ENCODE peak calls at places on chromosomes 7 and 10, in nine cellular contexts. N, J, O, Y, K, X, W, T and Z are unnamed samples. For H3K27me3 and H3K4me1, the result is how much of the 10 kb centered on the place peaks cover.

GRCh38 chr7:40765633-40766032 is 630.8 kb downstream of the SUGCT start:
- DNase-seq in N (no peak), J (no peak), O (no peak), Y (no peak), K (no peak), X (peak), W (no peak), T (no peak), Z (no peak)

GRCh38 chr10:29150010-29150409 is 138.9 kb upstream of the LYZL1 start:
- DNase-seq in N (no peak), J (no peak), O (no peak), Y (peak), K (no peak), X (no peak), W (no peak), T (no peak), Z (no peak)

GRCh38 chr10:112562803-112563663 is 116.0 kb downstream of the VTI1A start:
- DNase-seq in N (peak), J (no peak), O (no peak), Y (no peak), K (peak), X (no peak), W (no peak), T (no peak), Z (no peak)

GRCh38 chr7:93920496-93921189 is 892 bp upstream of the GNG11 start:
- DNase-seq in N (no peak), J (no peak), O (no peak), Y (no peak), K (no peak), X (peak), W (no peak), T (no peak), Z (no peak)

GRCh38 chr7:166370-167060 is 25.9 kb upstream of the FAM20C start:
- DNase-seq in N (no peak), J (no peak), O (no peak), Y (peak), K (no peak), X (no peak), W (no peak), T (peak), Z (no peak)

GRCh38 chr10:97708976-97709745 is 4.4 kb upstream of the MARVELD1 start:
- DNase-seq in N (peak), J (peak), O (no peak), Y (peak), K (peak), X (peak), W (peak), T (peak), Z (peak)

GRCh38 chr7:100629117-100629711 is 12.1 kb downstream of the TFR2 start:
- DNase-seq in N (no peak), J (no peak), O (no peak), Y (no peak), K (no peak), X (peak), W (no peak), T (no peak), Z (no peak)

GRCh38 chr7:108973075-108973474 is 403.4 kb downstream of the DNAJB9 start:
- DNase-seq in N (no peak), J (no peak), O (no peak), Y (no peak), K (no peak), X (peak), W (no peak), T (no peak), Z (no peak)

GRCh38 chr7:92768501-92769360 is 67.6 kb downstream of the CDK6 start:
- DNase-seq in N (no peak), J (no peak), O (no peak), Y (no peak), K (no peak), X (peak), W (no peak), T (no peak), Z (no peak)

GRCh38 chr10:33734393-33735110 is 400.1 kb upstream of the NRP1 start:
- DNase-seq in N (no peak), J (no peak), O (no peak), Y (no peak), K (no peak), X (no peak), W (no peak), T (no peak), Z (no peak)

GRCh38 chr7:116515584-116515983 is 9.3 kb upstream of the CAV1 start:
- DNase-seq in N (no peak), J (no peak), O (no peak), Y (no peak), K (no peak), X (no peak), W (no peak), T (no peak), Z (no peak)

GRCh38 chr7:157027568-157028527 is 17.4 kb upstream of the MNX1 start:
- DNase-seq in N (no peak), J (no peak), O (no peak), Y (no peak), K (no peak), X (no peak), W (no peak), T (no peak), Z (no peak)

GRCh38 chr7:30635798-30636197 is 41.1 kb downstream of the GARS1 start:
- DNase-seq in N (no peak), J (no peak), O (no peak), Y (no peak), K (no peak), X (no peak), W (no peak), T (no peak), Z (no peak)

GRCh38 chr10:70575874-70576802 is 26.4 kb downstream of the PRF1 start:
- DNase-seq in N (peak), J (no peak), O (no peak), Y (peak), K (no peak), X (no peak), W (no peak), T (peak), Z (peak)

GRCh38 chr10:73847031-73847430 is 27.3 kb downstream of the CAMK2G start:
- DNase-seq in N (no peak), J (no peak), O (no peak), Y (no peak), K (no peak), X (no peak), W (no peak), T (no peak), Z (no peak)

GRCh38 chr10:58467931-58468635 is 44.6 kb upstream of the BICC1 start:
- DNase-seq in N (peak), J (no peak), O (no peak), Y (no peak), K (no peak), X (no peak), W (no peak), T (no peak), Z (no peak)

GRCh38 chr7:148772297-148773089 is 73.8 kb downstream of the CUL1 start:
- DNase-seq in N (no peak), J (no peak), O (peak), Y (no peak), K (no peak), X (no peak), W (no peak), T (no peak), Z (no peak)

GRCh38 chr7:24582171-24582570 is 8.9 kb downstream of the PALS2 start:
- DNase-seq in N (no peak), J (no peak), O (no peak), Y (no peak), K (no peak), X (no peak), W (no peak), T (no peak), Z (no peak)

GRCh38 chr7:80858141-80858903 is 60.5 kb downstream of the SEMA3C start:
- DNase-seq in N (peak), J (no peak), O (no peak), Y (no peak), K (no peak), X (no peak), W (no peak), T (no peak), Z (peak)

GRCh38 chr10:59578741-59579140 is 130.9 kb downstream of the SLC16A9 start:
- DNase-seq in N (no peak), J (no peak), O (no peak), Y (no peak), K (no peak), X (no peak), W (no peak), T (no peak), Z (no peak)

GRCh38 chr10:21497177-21497807 is 28.2 kb downstream of the SKIDA1 start:
- DNase-seq in N (peak), J (peak), O (no peak), Y (peak), K (no peak), X (peak), W (peak), T (peak), Z (peak)

GRCh38 chr7:16604054-16604453 is 41.5 kb downstream of the ANKMY2 start:
- DNase-seq in N (peak), J (no peak), O (no peak), Y (no peak), K (no peak), X (no peak), W (no peak), T (no peak), Z (no peak)

GRCh38 chr10:93752761-93753160 is 5.0 kb upstream of the LGI1 start:
- DNase-seq in N (no peak), J (no peak), O (peak), Y (no peak), K (no peak), X (no peak), W (no peak), T (no peak), Z (no peak)

GRCh38 chr7:11366118-11366517 is 392.4 kb downstream of the PHF14 start:
- DNase-seq in N (no peak), J (no peak), O (no peak), Y (no peak), K (no peak), X (no peak), W (no peak), T (no peak), Z (no peak)

GRCh38 chr7:131231381-131232220 is 96.1 kb upstream of the MKLN1 start:
- DNase-seq in N (no peak), J (peak), O (no peak), Y (no peak), K (no peak), X (no peak), W (peak), T (peak), Z (peak)

GRCh38 chr7:138387755-138388475 is 72.1 kb upstream of the TRIM24 start:
- DNase-seq in N (no peak), J (no peak), O (no peak), Y (no peak), K (no peak), X (no peak), W (no peak), T (no peak), Z (peak)

GRCh38 chr10:22278441-22278782 is 37.8 kb upstream of the COMMD3 start:
- DNase-seq in N (no peak), J (no peak), O (no peak), Y (no peak), K (no peak), X (peak), W (no peak), T (no peak), Z (no peak)

GRCh38 chr7:81333004-81333403 is 414.2 kb upstream of the SEMA3C start:
- DNase-seq in N (no peak), J (no peak), O (no peak), Y (no peak), K (no peak), X (no peak), W (no peak), T (no peak), Z (no peak)

GRCh38 chr7:47470567-47471357 is 111.1 kb downstream of the TNS3 start:
- DNase-seq in N (peak), J (no peak), O (no peak), Y (no peak), K (no peak), X (peak), W (no peak), T (peak), Z (peak)

GRCh38 chr7:44867073-44867990 is 18.0 kb downstream of the PURB start:
- DNase-seq in N (peak), J (no peak), O (peak), Y (no peak), K (no peak), X (no peak), W (no peak), T (no peak), Z (no peak)

GRCh38 chr10:5254488-5254887 is 57.9 kb downstream of the AKR1C4 start:
- DNase-seq in N (no peak), J (no peak), O (no peak), Y (no peak), K (no peak), X (no peak), W (no peak), T (no peak), Z (peak)

GRCh38 chr7:103432713-103433112 is 13.3 kb downstream of the SLC26A5 start:
- DNase-seq in N (no peak), J (no peak), O (no peak), Y (no peak), K (no peak), X (no peak), W (no peak), T (no peak), Z (no peak)

GRCh38 chr7:74097937-74098614 is 14.5 kb downstream of the LIMK1 start:
- DNase-seq in N (no peak), J (no peak), O (peak), Y (no peak), K (no peak), X (no peak), W (no peak), T (peak), Z (no peak)

GRCh38 chr7:105703207-105703930 is 122.1 kb upstream of the EFCAB10 start:
- DNase-seq in N (no peak), J (no peak), O (no peak), Y (no peak), K (no peak), X (no peak), W (no peak), T (no peak), Z (no peak)

DNA sequence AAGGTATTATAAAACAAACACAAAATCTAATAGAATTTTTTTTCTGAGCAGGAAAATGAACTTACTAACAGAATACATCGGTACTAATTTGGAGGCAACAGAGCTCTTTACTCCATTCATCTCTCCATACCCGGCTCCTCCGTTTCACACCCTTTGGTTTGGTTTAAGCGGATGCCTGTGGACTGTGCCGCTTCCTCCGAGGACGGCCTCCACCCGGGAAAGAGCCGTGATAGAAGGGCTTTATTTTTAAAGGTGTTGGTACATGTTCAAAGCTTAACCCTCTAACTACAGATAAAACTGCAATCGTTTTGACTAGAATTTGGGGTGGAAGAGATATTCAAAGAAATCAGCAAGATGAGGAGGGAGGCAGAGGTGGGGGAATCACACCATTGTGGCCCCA is 1.9 kb downstream of the VIPR2 start:
- DNase-seq in N (no peak), J (no peak), O (no peak), Y (no peak), K (no peak), X (no peak), W (no peak), T (no peak), Z (no peak)
- H3K27me3 ChIP-seq in N (under half), J (under half), O (under half), Y (half or more), K (under half), X (under half), W (under half), T (under half), Z (under half)

DNA sequence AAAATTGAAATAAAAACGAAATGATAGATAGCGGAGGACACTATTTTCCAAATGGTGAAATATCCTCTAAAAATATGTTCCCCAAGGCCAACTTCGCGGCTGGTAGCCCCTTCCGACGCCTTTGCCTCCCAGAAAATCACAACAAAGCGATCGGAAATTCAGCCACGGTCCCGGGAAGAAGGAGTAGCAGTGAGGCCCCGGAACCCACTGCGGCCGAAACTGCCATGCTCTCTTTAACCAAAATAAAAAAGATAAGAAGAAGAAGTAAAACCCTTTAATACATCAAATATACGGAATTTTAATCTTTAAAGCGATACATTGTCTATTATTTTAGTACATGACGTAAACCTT is 4.0 kb downstream of the ZNF503 start:
- DNase-seq in N (no peak), J (no peak), O (no peak), Y (no peak), K (peak), X (peak), W (no peak), T (no peak), Z (peak)
- H3K4me3 ChIP-seq in N (no peak), J (peak), O (peak), Y (peak), K (no peak), X (peak), W (no peak), T (peak), Z (no peak)

DNA sequence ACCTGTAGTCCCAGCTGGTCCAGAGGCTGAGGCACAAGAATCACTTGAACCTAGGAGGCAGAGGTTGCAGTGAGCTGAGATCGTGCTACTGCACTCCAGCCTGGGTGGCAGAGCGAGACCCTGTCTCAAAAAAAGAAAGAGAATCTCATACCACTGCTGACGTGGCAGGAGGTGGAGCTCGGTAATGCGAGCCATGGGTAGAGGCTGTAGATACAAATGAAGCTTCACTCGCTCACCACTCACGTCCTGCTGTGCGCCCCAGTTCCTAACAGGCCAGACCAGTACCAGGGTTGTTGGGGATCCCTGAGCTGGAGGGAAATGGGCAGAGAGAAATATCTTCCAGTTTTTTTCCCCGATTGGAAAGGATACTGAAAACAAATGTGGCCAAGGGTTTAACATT is 44.3 kb downstream of the PROSER2 start:
- DNase-seq in N (no peak), J (no peak), O (no peak), Y (no peak), K (no peak), X (peak), W (no peak), T (no peak), Z (no peak)
- H3K4me1 ChIP-seq in N (under half), J (under half), O (under half), Y (under half), K (under half), X (under half), W (under half), T (under half), Z (under half)

DNA sequence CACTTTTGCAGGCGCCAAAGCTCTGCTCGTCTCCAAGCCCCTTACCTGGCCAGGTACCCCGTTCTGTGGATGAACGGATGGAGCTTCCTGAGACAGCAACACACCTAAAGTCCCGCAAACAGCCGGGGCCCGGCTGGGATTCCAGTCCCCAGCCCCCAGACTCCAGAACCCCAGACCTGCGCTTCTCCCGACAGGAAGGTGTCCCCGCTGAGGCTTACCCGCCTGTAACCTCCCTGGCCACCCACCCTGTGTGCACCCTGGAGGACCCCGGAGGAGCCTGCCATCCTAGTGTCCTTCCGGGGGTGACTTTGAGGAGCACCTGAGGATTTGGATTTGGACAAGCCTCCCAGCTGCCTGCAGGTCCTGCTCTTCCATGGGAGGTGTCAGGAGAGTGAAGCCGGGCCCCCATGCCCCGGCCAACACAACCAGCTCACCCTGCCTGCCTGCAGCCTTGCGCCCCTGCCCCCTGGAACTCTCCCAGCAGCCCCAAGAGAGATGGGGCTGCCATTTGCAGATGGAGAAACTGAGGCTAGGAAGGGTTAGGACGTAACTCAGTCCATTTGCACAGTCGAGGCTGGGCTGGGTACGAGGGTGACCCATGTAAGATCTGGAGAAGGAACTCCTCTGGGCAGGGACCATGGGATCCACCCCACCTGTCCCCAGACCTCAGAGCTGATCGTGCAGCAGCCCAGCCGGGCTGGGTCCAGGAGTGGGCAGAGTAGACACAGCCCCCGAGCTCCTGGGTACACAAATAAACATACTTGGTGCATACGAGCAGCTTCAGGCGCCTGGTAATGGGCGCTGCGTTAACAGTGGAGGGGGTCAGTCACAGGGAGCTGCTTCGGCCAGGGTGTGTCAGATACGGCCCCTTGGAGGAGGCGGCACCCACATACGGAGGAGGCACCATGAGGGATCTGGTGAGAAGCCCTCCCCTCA is 31.9 kb downstream of the UNCX start:
- DNase-seq in N (no peak), J (no peak), O (no peak), Y (peak), K (no peak), X (no peak), W (no peak), T (no peak), Z (no peak)
- H3K27me3 ChIP-seq in N (under half), J (half or more), O (under half), Y (half or more), K (under half), X (under half), W (under half), T (under half), Z (under half)

GRCh38 chr10:78011065-78011464 is 18.2 kb downstream of the POLR3A start:
- DNase-seq in N (no peak), J (no peak), O (no peak), Y (no peak), K (no peak), X (no peak), W (no peak), T (no peak), Z (no peak)
- H3K4me3 ChIP-seq in N (no peak), J (no peak), O (no peak), Y (no peak), K (no peak), X (no peak), W (no peak), T (no peak), Z (no peak)